ENCODE peak calls at places on chromosomes 7 and 10, in ten cellular contexts. Y is IMR-90; F is transverse colon; W is right cardiac atrium; L is CD8-positive, alpha-beta T cell; O is GM12865; P is HL-60; Q is brain microvascular endothelial cell; I is cardiac muscle cell; J is choroid plexus epithelial cell. D is an unnamed sample.

GRCh38 chr10:115985696-115986095 is 287.3 kb downstream of the GFRA1 start:
- DNase-seq in Y (peak; percentile 36), F (no peak), W (no peak), L (no peak), O (no peak), P (no peak), Q (no peak), I (no peak), J (peak; percentile 30), D (no peak)

GRCh38 chr7:33185786-33186185 is 56.4 kb downstream of the BBS9 start:
- DNase-seq in Y (peak; percentile 68), F (no peak), W (no peak), L (no peak), O (peak; percentile 54), P (peak; percentile 1), Q (peak; percentile 46), I (peak; percentile 81), J (peak; percentile 80), D (peak; percentile 34)

GRCh38 chr7:80154656-80155325 is 20.2 kb downstream of the GNAI1 start:
- DNase-seq in Y (peak; percentile 51), F (no peak), W (no peak), L (no peak), O (no peak), P (no peak), Q (no peak), I (peak; percentile 70), J (peak; percentile 80), D (no peak)

GRCh38 chr10:17756557-17757208 is 4.7 kb downstream of the TMEM236 start:
- DNase-seq in Y (peak; percentile 22), F (peak; percentile 33), W (no peak), L (no peak), O (peak; percentile 76), P (no peak), Q (peak; percentile 17), I (peak; percentile 17), J (peak; percentile 54), D (no peak)

GRCh38 chr10:101052285-101052684 is 9.5 kb upstream of the KAZALD1 start:
- DNase-seq in Y (peak; percentile 80), F (no peak), W (no peak), L (no peak), O (no peak), P (no peak), Q (peak; percentile 68), I (peak; percentile 57), J (peak; percentile 61), D (no peak)

GRCh38 chr7:38020134-38020533 is 99.7 kb downstream of the EPDR1 start:
- DNase-seq in Y (no peak), F (no peak), W (peak; percentile 8), L (no peak), O (no peak), P (no peak), Q (peak; percentile 19), I (peak; percentile 14), J (no peak), D (no peak)

GRCh38 chr7:16627236-16627635 is 18.3 kb downstream of the ANKMY2 start:
- DNase-seq in Y (peak; percentile 59), F (no peak), W (no peak), L (no peak), O (no peak), P (no peak), Q (no peak), I (peak; percentile 63), J (peak; percentile 65), D (no peak)

GRCh38 chr10:86857097-86857825 is 100.2 kb downstream of the MMRN2 start:
- DNase-seq in Y (peak; percentile 88), F (no peak), W (no peak), L (no peak), O (no peak), P (no peak), Q (peak; percentile 55), I (peak; percentile 65), J (peak; percentile 78), D (no peak)

GRCh38 chr7:30920021-30920583 is 8.4 kb downstream of the AQP1 start:
- DNase-seq in Y (no peak), F (peak; percentile 9), W (peak; percentile 37), L (no peak), O (no peak), P (no peak), Q (no peak), I (no peak), J (no peak), D (no peak)

GRCh38 chr10:122263971-122264370 is 7.1 kb upstream of the BTBD16 start:
- DNase-seq in Y (peak; percentile 88), F (no peak), W (no peak), L (no peak), O (no peak), P (no peak), Q (peak; percentile 89), I (peak; percentile 88), J (peak; percentile 95), D (no peak)

GRCh38 chr10:77037735-77038411 is 599.7 kb downstream of the KCNMA1 start:
- DNase-seq in Y (no peak), F (no peak), W (no peak), L (no peak), O (peak; percentile 5), P (no peak), Q (no peak), I (no peak), J (no peak), D (no peak)

GRCh38 chr10:110808123-110808522 is 63.6 kb upstream of the PDCD4 start:
- DNase-seq in Y (no peak), F (no peak), W (no peak), L (no peak), O (no peak), P (no peak), Q (no peak), I (no peak), J (no peak), D (no peak)

GRCh38 chr7:378551-379455 is 88.8 kb downstream of the FOXL3 start:
- DNase-seq in Y (no peak), F (peak; percentile 72), W (no peak), L (no peak), O (no peak), P (no peak), Q (no peak), I (no peak), J (no peak), D (no peak)
- H3K4me3 ChIP-seq in Y (no peak overlapping the region), F (no peak overlapping the region), W (no peak overlapping the region), L (no peak overlapping the region), O (no peak overlapping the region), P (no peak overlapping the region), Q (no peak overlapping the region), I (no peak overlapping the region), J (no peak overlapping the region), D (no peak overlapping the region)

DNA sequence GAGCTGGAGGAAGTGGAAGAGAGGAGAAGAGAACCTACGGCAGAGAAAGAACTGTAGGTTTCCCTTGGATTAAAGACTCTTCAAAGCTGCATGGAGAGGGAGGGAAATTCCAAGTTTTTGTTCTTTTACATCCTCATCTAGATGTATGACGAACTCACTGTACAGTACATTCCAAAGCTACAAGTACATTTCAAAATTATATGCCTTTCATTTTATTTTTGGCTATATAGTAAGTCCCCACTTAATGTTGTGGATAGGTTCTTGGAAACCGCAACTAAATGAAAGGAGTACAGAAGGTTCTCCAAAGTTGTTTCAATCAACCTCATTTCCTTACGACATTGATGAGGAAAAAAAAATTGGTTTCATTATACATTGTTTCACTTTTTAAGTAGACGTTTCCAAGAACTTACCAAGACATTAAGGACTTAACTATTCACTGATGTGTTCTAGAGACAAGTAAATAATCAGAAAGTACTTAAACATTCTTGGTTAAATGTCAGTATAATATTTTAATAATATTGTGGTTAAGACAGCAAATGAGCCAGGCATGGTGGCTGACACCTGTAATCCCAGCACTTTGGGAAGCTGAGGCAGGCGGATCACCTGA is 16.1 kb upstream of the JMJD1C start:
- DNase-seq in Y (peak; percentile 30), F (no peak), W (no peak), L (no peak), O (no peak), P (no peak), Q (no peak), I (peak; percentile 48), J (peak; percentile 28), D (no peak)
- H3K4me3 ChIP-seq in Y (no peak overlapping the region), F (no peak overlapping the region), W (no peak overlapping the region), L (no peak overlapping the region), O (no peak overlapping the region), P (no peak overlapping the region), Q (no peak overlapping the region), I (no peak overlapping the region), J (no peak overlapping the region), D (no peak overlapping the region)

GRCh38 chr7:29480456-29480855 is 83.2 kb upstream of the PRR15 start:
- DNase-seq in Y (no peak), F (no peak), W (peak; percentile 20), L (no peak), O (no peak), P (no peak), Q (no peak), I (peak; percentile 31), J (no peak), D (peak; percentile 66)
- H3K4me3 ChIP-seq in Y (no peak overlapping the region), F (no peak overlapping the region), W (peak overlapping the region; percentile 34), L (no peak overlapping the region), O (no peak overlapping the region), P (no peak overlapping the region), Q (no peak overlapping the region), I (no peak overlapping the region), J (no peak overlapping the region), D (no peak overlapping the region)

GRCh38 chr7:100568936-100569844 is 4.5 kb downstream of the SAP25 start:
- DNase-seq in Y (no peak), F (peak; percentile 74), W (no peak), L (peak; percentile 63), O (peak; percentile 79), P (no peak), Q (no peak), I (peak; percentile 61), J (peak; percentile 49), D (no peak)
- H3K4me3 ChIP-seq in Y (no peak overlapping the region), F (no peak overlapping the region), W (no peak overlapping the region), L (peak overlapping the region; percentile 50), O (peak overlapping the region; percentile 47), P (no peak overlapping the region), Q (peak overlapping the region; percentile 32), I (peak overlapping the region; percentile 20), J (peak overlapping the region; percentile 40), D (no peak overlapping the region)

DNA sequence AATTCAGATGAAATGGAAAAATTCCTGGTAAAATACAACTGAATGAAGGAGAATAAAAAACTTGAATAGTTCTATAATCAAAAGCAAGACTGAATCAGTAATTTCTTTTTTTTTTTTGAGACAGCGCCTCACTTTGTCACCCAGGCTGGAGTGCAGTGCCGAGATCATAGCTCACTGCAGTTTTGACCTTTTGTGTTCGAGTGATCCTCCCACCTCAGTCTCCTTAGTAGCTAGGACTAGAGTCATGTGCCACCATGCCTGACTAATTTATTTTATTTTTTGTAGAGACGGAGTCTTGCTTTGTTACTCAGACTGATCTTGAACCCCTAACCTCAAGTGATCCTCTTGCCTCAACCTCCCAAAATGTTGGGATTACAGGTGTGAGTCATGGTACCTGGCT is 26.1 kb downstream of the SYPL1 start:
- DNase-seq in Y (no peak), F (no peak), W (no peak), L (no peak), O (no peak), P (no peak), Q (no peak), I (no peak), J (no peak), D (no peak)
- H3K4me3 ChIP-seq in Y (no peak overlapping the region), F (no peak overlapping the region), W (no peak overlapping the region), L (no peak overlapping the region), O (no peak overlapping the region), P (no peak overlapping the region), Q (no peak overlapping the region), I (no peak overlapping the region), J (no peak overlapping the region), D (no peak overlapping the region)

GRCh38 chr7:27168265-27168947 is 3.1 kb upstream of the HOXA9 start:
- DNase-seq in Y (no peak), F (no peak), W (no peak), L (no peak), O (no peak), P (no peak), Q (no peak), I (no peak), J (no peak), D (no peak)
- H3K4me3 ChIP-seq in Y (no peak overlapping the region), F (peak overlapping the region; percentile 11), W (no peak overlapping the region), L (no peak overlapping the region), O (no peak overlapping the region), P (no peak overlapping the region), Q (no peak overlapping the region), I (no peak overlapping the region), J (no peak overlapping the region), D (no peak overlapping the region)